ENCODE peak calls at places on chromosomes 3 and 15, in six cellular contexts. A is GM12892, E is K562, U is HepG2, N is GM12878, Q is H1. D is an unnamed sample.

GRCh38 chr15:101773496-101774100 is 29.7 kb upstream of the OR4F6 start:
- DNase-seq in U (peak; percentile 9), Q (peak; percentile 72), E (peak; percentile 46), A (no peak), N (no peak), D (no peak)

GRCh38 chr3:195241592-195242355 is 29.2 kb downstream of the XXYLT1 start:
- DNase-seq in E (no peak), N (no peak), U (no peak), A (no peak), Q (peak; percentile 44), D (no peak)

GRCh38 chr15:24054547-24055245 is 367.6 kb upstream of the NDN start:
- DNase-seq in N (no peak), A (no peak), E (no peak), Q (no peak), U (no peak), D (no peak)

GRCh38 chr15:77634266-77634962 is 1.7 kb upstream of the LINGO1 start:
- DNase-seq in N (no peak), U (peak; percentile 46), A (peak; percentile 62), E (peak; percentile 88), Q (peak; percentile 93), D (peak; percentile 74)

GRCh38 chr3:123618768-123619484 is 34.1 kb upstream of the HACD2 start:
- DNase-seq in E (peak; percentile 29), N (no peak), A (no peak), U (no peak), Q (no peak), D (no peak)

GRCh38 chr3:32991781-32992180 is 40.3 kb downstream of the CCR4 start:
- DNase-seq in N (no peak), A (no peak), Q (no peak), E (no peak), U (no peak), D (no peak)

GRCh38 chr15:63044645-63045437 is 2.3 kb downstream of the TPM1 start:
- DNase-seq in Q (no peak), U (no peak), A (no peak), N (no peak), E (no peak), D (no peak)

GRCh38 chr15:91318976-91319714 is 219.1 kb downstream of the SV2B start:
- DNase-seq in Q (no peak), E (no peak), U (no peak), N (no peak), A (no peak), D (no peak)

GRCh38 chr3:175869398-175869797 is 1010.3 kb downstream of the NAALADL2 start:
- DNase-seq in U (no peak), A (no peak), N (no peak), Q (no peak), E (no peak), D (no peak)

GRCh38 chr3:4720316-4721075 is 227.3 kb downstream of the ITPR1 start:
- DNase-seq in N (no peak), Q (peak; percentile 52), A (no peak), E (peak; percentile 86), U (peak; percentile 75), D (no peak)

GRCh38 chr3:134667956-134668355 is 17.1 kb upstream of the KY start:
- DNase-seq in E (no peak), U (no peak), N (no peak), A (no peak), Q (no peak), D (no peak)

GRCh38 chr3:59980576-59980975 is 930.8 kb upstream of the CFAP20DC start:
- DNase-seq in A (no peak), U (no peak), N (no peak), Q (no peak), E (no peak), D (no peak)

GRCh38 chr3:139770577-139770976 is 92.8 kb upstream of the NMNAT3 start:
- DNase-seq in Q (no peak), A (no peak), U (no peak), N (no peak), E (no peak), D (no peak)
- TF ChIP-seq TAF1 in Q (no peak), A (no peak), U (no peak), N (no peak), E (no peak), D (no peak)

GRCh38 chr3:28150465-28151206 is 90.8 kb upstream of the CMC1 start:
- DNase-seq in Q (no peak), A (no peak), E (no peak), U (no peak), N (no peak), D (no peak)
- TF ChIP-seq POLR2AphosphoS5 in Q (no peak), A (no peak), E (no peak), U (no peak), N (no peak), D (no peak)

DNA sequence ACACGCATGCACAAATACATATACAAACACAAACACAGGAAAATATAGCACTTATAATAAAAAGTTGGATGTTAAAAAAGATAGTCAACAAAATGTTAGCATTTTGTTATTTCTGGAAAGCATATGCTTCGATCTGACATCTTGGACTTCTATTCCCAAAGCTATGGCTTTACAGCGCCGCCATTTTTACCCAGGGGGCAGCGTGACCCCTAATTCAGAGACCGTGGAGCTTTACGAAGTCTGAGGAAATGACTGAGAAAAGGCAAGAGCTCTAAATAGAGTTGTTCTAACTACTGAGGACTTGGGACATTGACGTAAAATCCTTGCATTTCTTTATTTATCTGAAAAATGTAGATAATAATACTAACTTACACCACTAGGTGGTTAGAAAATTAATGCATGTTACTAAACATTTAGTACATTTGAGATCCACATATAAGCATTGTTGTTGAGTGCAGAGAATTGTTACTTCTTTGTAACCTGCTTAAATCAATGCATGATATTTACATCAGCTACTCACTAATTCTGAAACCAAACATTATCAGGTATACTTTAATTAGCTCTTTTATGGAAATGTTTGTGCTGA is 155.4 kb downstream of the TP63 start:
- DNase-seq in U (no peak), Q (no peak), N (no peak), E (no peak), A (no peak), D (no peak)
- TF ChIP-seq POLR2A in U (no peak), Q (no peak), N (no peak), E (no peak), A (no peak), D (no peak)

DNA sequence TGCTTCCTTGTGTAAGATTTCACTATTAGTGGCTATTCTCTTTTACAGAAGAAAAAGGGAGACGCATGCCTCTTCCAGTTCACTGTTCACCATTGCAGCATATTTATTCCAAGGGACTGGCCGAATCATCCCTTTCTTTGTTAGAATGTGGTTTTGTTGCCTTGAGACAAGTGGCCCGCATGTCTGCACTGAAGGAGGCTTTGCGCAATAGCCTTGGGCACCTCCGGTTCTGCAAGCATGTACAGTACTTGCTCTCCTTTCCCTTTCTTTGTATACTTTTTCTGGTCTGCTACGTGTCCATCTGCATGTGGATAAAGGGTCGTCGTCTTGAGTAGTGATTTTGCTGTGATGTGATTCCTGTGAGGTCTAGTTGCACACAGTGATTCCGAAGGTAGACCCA is 43.0 kb downstream of the FLNB start:
- DNase-seq in E (no peak), N (no peak), Q (no peak), U (no peak), A (no peak), D (no peak)
- TF ChIP-seq TAF1 in E (no peak), N (no peak), Q (no peak), U (no peak), A (no peak), D (no peak)